ENCODE peak calls at places on chromosomes 6 and 20, in ten cellular contexts. Z, T, R, L, B, W, J, A, E and N are unnamed samples.

GRCh38 chr20:41524980-41525613 is 93.1 kb downstream of the CHD6 start:
- DNase-seq in Z (no peak), T (no peak), R (no peak), L (no peak), B (no peak), W (no peak), J (peak), A (peak), E (no peak), N (peak)

GRCh38 chr20:8431538-8432434 is 299.7 kb downstream of the PLCB1 start:
- DNase-seq in Z (no peak), T (no peak), R (no peak), L (no peak), B (no peak), W (no peak), J (no peak), A (no peak), E (no peak), N (peak)

GRCh38 chr6:105005446-105005845 is 48.5 kb downstream of the LIN28B start:
- DNase-seq in Z (no peak), T (no peak), R (no peak), L (no peak), B (no peak), W (no peak), J (no peak), A (no peak), E (no peak), N (no peak)

GRCh38 chr6:6966569-6966968 is 141.2 kb upstream of the RREB1 start:
- DNase-seq in Z (no peak), T (no peak), R (no peak), L (no peak), B (no peak), W (no peak), J (no peak), A (no peak), E (no peak), N (no peak)

GRCh38 chr6:111162504-111162903 is 75.2 kb downstream of the SLC16A10 start:
- DNase-seq in Z (no peak), T (no peak), R (no peak), L (no peak), B (no peak), W (no peak), J (no peak), A (no peak), E (no peak), N (no peak)

GRCh38 chr6:85490516-85491248 is 40.8 kb downstream of the NT5E start:
- DNase-seq in Z (no peak), T (no peak), R (no peak), L (no peak), B (peak), W (no peak), J (no peak), A (peak), E (no peak), N (peak)

GRCh38 chr6:159852877-159853276 is 37.9 kb upstream of the MAS1 start:
- DNase-seq in Z (no peak), T (no peak), R (no peak), L (no peak), B (no peak), W (no peak), J (peak), A (peak), E (no peak), N (peak)

GRCh38 chr20:3716195-3716834 is 3.9 kb upstream of the SIGLEC1 start:
- DNase-seq in Z (no peak), T (no peak), R (peak), L (peak), B (no peak), W (no peak), J (peak), A (peak), E (no peak), N (peak)

GRCh38 chr6:15290067-15290641 is 44.3 kb downstream of the JARID2 start:
- DNase-seq in Z (no peak), T (no peak), R (no peak), L (no peak), B (no peak), W (no peak), J (no peak), A (no peak), E (no peak), N (no peak)

GRCh38 chr6:79084693-79085092 is 6.6 kb upstream of the PHIP start:
- DNase-seq in Z (no peak), T (no peak), R (no peak), L (no peak), B (no peak), W (no peak), J (no peak), A (no peak), E (no peak), N (no peak)

GRCh38 chr20:13238001-13238653 is 17.1 kb downstream of the ISM1 start:
- DNase-seq in Z (no peak), T (no peak), R (no peak), L (no peak), B (no peak), W (no peak), J (no peak), A (no peak), E (no peak), N (no peak)

GRCh38 chr20:17228624-17229061 is 1.8 kb downstream of the PCSK2 start:
- DNase-seq in Z (no peak), T (no peak), R (peak), L (peak), B (no peak), W (no peak), J (no peak), A (no peak), E (no peak), N (no peak)

GRCh38 chr6:144173971-144174370 is 23.7 kb downstream of the STX11 start:
- DNase-seq in Z (no peak), T (no peak), R (no peak), L (no peak), B (no peak), W (no peak), J (no peak), A (no peak), E (no peak), N (no peak)

GRCh38 chr6:85116475-85116874 is 333.4 kb upstream of the NT5E start:
- DNase-seq in Z (no peak), T (no peak), R (no peak), L (no peak), B (no peak), W (no peak), J (no peak), A (no peak), E (no peak), N (no peak)

GRCh38 chr6:166578536-166579233 is 7.8 kb downstream of the RAMACL start:
- DNase-seq in Z (no peak), T (no peak), R (no peak), L (no peak), B (no peak), W (peak), J (no peak), A (no peak), E (no peak), N (no peak)

GRCh38 chr20:20366551-20366895 is 1.4 kb upstream of the INSM1 start:
- DNase-seq in Z (no peak), T (no peak), R (no peak), L (no peak), B (no peak), W (no peak), J (no peak), A (no peak), E (no peak), N (no peak)

GRCh38 chr6:109369724-109370123 is 12.5 kb downstream of the CD164 start:
- DNase-seq in Z (no peak), T (no peak), R (no peak), L (no peak), B (no peak), W (no peak), J (no peak), A (no peak), E (no peak), N (no peak)

GRCh38 chr6:116530436-116530835 is 15.0 kb downstream of the TRAPPC3L start:
- DNase-seq in Z (no peak), T (no peak), R (peak), L (no peak), B (no peak), W (no peak), J (no peak), A (no peak), E (no peak), N (no peak)

GRCh38 chr6:41536884-41537347 is 9.3 kb upstream of the FOXP4 start:
- DNase-seq in Z (no peak), T (no peak), R (peak), L (no peak), B (peak), W (no peak), J (no peak), A (no peak), E (no peak), N (peak)

GRCh38 chr6:5536644-5537043 is 275.3 kb downstream of the FARS2 start:
- DNase-seq in Z (no peak), T (no peak), R (no peak), L (no peak), B (no peak), W (no peak), J (peak), A (no peak), E (no peak), N (no peak)

GRCh38 chr6:5681480-5681879 is 325.2 kb downstream of the NRN1 start:
- DNase-seq in Z (no peak), T (no peak), R (no peak), L (no peak), B (no peak), W (no peak), J (no peak), A (no peak), E (no peak), N (no peak)

GRCh38 chr6:6588064-6588923 is at the start of gene LY86:
- DNase-seq in Z (no peak), T (no peak), R (no peak), L (no peak), B (no peak), W (peak), J (no peak), A (no peak), E (no peak), N (no peak)

GRCh38 chr20:2738734-2739398 is 46.3 kb downstream of the EBF4 start:
- DNase-seq in Z (no peak), T (no peak), R (no peak), L (no peak), B (no peak), W (no peak), J (no peak), A (no peak), E (no peak), N (no peak)

GRCh38 chr6:28648035-28648877 is 122.6 kb downstream of the GPX5 start:
- DNase-seq in Z (peak), T (no peak), R (peak), L (peak), B (peak), W (no peak), J (peak), A (peak), E (peak), N (peak)

GRCh38 chr6:30100585-30101422 is 12.1 kb downstream of the TRIM31 start:
- DNase-seq in Z (no peak), T (peak), R (peak), L (no peak), B (peak), W (peak), J (peak), A (peak), E (peak), N (no peak)